ENCODE peak calls at places on chromosomes 6 and 20, in ten cellular contexts. X is cardiac muscle cell; K is effector CD4-positive, alpha-beta T cell; I is Peyer's patch; W is coronary artery; G is NAMALWA; E is NCI-H2029 treated with DMSO at 0.1 percent for 48 hours; C is NCI-H510A; T is NCI-H2081; V is SHP77. S is an unnamed sample.
A peak's percentile ranks its signal among the peaks of the same experiment; 100 is the strongest.

GRCh38 chr6:30879684-30880427 is 4.5 kb upstream of the DDR1 start:
- DNase-seq in C (no peak), W (no peak), T (no peak), E (no peak), I (no peak), X (no peak), K (no peak), V (no peak), G (no peak), S (no peak)

GRCh38 chr20:9994676-9995075 is 40.1 kb upstream of the ANKEF1 start:
- DNase-seq in G (no peak), I (no peak), W (no peak), X (no peak), K (no peak), C (no peak), T (no peak), V (no peak), E (no peak), S (no peak)

GRCh38 chr6:136890986-136891385 is 31.1 kb upstream of the SLC35D3 start:
- DNase-seq in V (no peak), K (no peak), G (no peak), I (no peak), X (no peak), C (no peak), W (no peak), E (no peak), T (no peak), S (no peak)

GRCh38 chr6:21594427-21595264 is 1.1 kb downstream of the SOX4 start:
- DNase-seq in V (no peak), C (no peak), X (peak; percentile 77), I (peak; percentile 23), T (peak; percentile 26), W (peak; percentile 83), E (no peak), K (no peak), G (peak; percentile 48), S (no peak)

GRCh38 chr6:163470611-163471010 is 56.1 kb downstream of the QKI start:
- DNase-seq in E (no peak), K (no peak), X (no peak), I (no peak), G (no peak), V (no peak), C (no peak), W (no peak), T (no peak), S (no peak)

GRCh38 chr6:158911746-158912158 is 88.2 kb downstream of the RSPH3 start:
- DNase-seq in E (peak; percentile 33), C (no peak), V (no peak), X (no peak), T (peak; percentile 48), I (peak; percentile 65), G (no peak), K (no peak), W (no peak), S (no peak)

GRCh38 chr6:49430187-49430586 is 32.9 kb downstream of the MMUT start:
- DNase-seq in C (no peak), X (no peak), T (no peak), V (no peak), G (no peak), K (no peak), W (no peak), E (no peak), I (no peak), S (no peak)

GRCh38 chr20:49590163-49591017 is 22.5 kb upstream of the PTGIS start:
- DNase-seq in C (no peak), K (no peak), V (no peak), W (no peak), X (no peak), G (no peak), I (no peak), T (no peak), E (no peak), S (no peak)

GRCh38 chr6:17932362-17932852 is 55.0 kb downstream of the KIF13A start:
- DNase-seq in G (no peak), E (no peak), T (no peak), K (no peak), X (peak; percentile 96), C (no peak), W (peak; percentile 84), I (no peak), V (no peak), S (no peak)

GRCh38 chr6:85390775-85391174 is 59.1 kb upstream of the NT5E start:
- DNase-seq in K (no peak), T (no peak), W (no peak), E (no peak), I (no peak), V (no peak), X (peak; percentile 56), G (no peak), C (no peak), S (no peak)

GRCh38 chr20:32678948-32679347 is 5.2 kb upstream of the C20orf203 start:
- DNase-seq in I (no peak), K (no peak), C (no peak), T (peak; percentile 10), G (no peak), V (no peak), W (no peak), E (peak; percentile 56), X (peak; percentile 31), S (no peak)

GRCh38 chr20:24836041-24836533 is 113.0 kb upstream of the CST7 start:
- DNase-seq in E (no peak), V (no peak), X (no peak), C (no peak), K (no peak), W (no peak), G (no peak), T (no peak), I (no peak), S (no peak)

GRCh38 chr20:3785240-3786125 is 1.1 kb downstream of the CENPB start:
- DNase-seq in I (no peak), K (no peak), G (no peak), W (no peak), V (peak; percentile 29), T (no peak), C (peak; percentile 47), E (no peak), X (no peak), S (no peak)

GRCh38 chr20:36582322-36582721 is 8.9 kb downstream of the TGIF2 start:
- DNase-seq in X (no peak), K (no peak), V (no peak), T (no peak), C (no peak), G (no peak), W (no peak), I (no peak), E (no peak), S (no peak)

S was measured in NCI-H1436.